ENCODE peak calls at places on chromosome 22, in four cellular contexts. X, E, I and L are unnamed samples. For H3K4me1, the result is how much of the 10 kb centered on the place peaks cover.

GRCh38 chr22:25193548-25193947 is 6.1 kb upstream of the CRYBB3 start:
- DNase-seq in X (no peak), E (no peak), I (no peak), L (no peak)

GRCh38 chr22:28882545-28882877 is 861 bp upstream of the ZNRF3 start:
- DNase-seq in X (peak), E (peak), I (peak), L (no peak)

GRCh38 chr22:44594951-44595350 is 96.9 kb upstream of the RTL6 start:
- DNase-seq in X (no peak), E (no peak), I (no peak), L (no peak)

GRCh38 chr22:30206964-30207363 is 39.6 kb downstream of the LIF start:
- DNase-seq in X (no peak), E (no peak), I (peak), L (peak)

GRCh38 chr22:17781319-17782031 is 7.2 kb upstream of the BID start:
- DNase-seq in X (no peak), E (no peak), I (no peak), L (peak)

GRCh38 chr22:31305194-31305593 is 12.9 kb upstream of the PIK3IP1 start:
- DNase-seq in X (no peak), E (no peak), I (no peak), L (no peak)

GRCh38 chr22:22666307-22667091 is 22.1 kb downstream of the GGTLC2 start:
- DNase-seq in X (no peak), E (no peak), I (no peak), L (no peak)

GRCh38 chr22:43218786-43219185 is 31.9 kb upstream of the TTLL12 start:
- DNase-seq in X (no peak), E (no peak), I (no peak), L (no peak)

GRCh38 chr22:41242396-41243117 is 1.8 kb upstream of the CHADL start:
- DNase-seq in X (no peak), E (no peak), I (no peak), L (no peak)

GRCh38 chr22:29158546-29158945 is 47.1 kb upstream of the EMID1 start:
- DNase-seq in X (no peak), E (no peak), I (no peak), L (no peak)

GRCh38 chr22:27959335-27960090 is 40.5 kb upstream of the PITPNB start:
- DNase-seq in X (no peak), E (no peak), I (no peak), L (no peak)

GRCh38 chr22:44580756-44581435 is 82.9 kb upstream of the RTL6 start:
- DNase-seq in X (peak), E (peak), I (no peak), L (no peak)

GRCh38 chr22:30871391-30872281 is 96.9 kb downstream of the MORC2 start:
- DNase-seq in X (peak), E (peak), I (no peak), L (peak)

GRCh38 chr22:33129621-33130020 is 71.4 kb upstream of the SYN3 start:
- DNase-seq in X (no peak), E (no peak), I (no peak), L (no peak)

GRCh38 chr22:32044477-32044876 is 1.4 kb downstream of the SLC5A1 start:
- DNase-seq in X (no peak), E (no peak), I (no peak), L (no peak)

GRCh38 chr22:28710112-28710888 is 30.7 kb upstream of the TTC28 start:
- DNase-seq in X (no peak), E (no peak), I (no peak), L (no peak)

GRCh38 chr22:41732096-41732772 is 32.9 kb downstream of the MEI1 start:
- DNase-seq in X (no peak), E (no peak), I (no peak), L (no peak)

GRCh38 chr22:17262976-17263375 is 43.7 kb upstream of the ADA2 start:
- DNase-seq in X (no peak), E (no peak), I (no peak), L (no peak)

GRCh38 chr22:24146190-24146616 is 35.1 kb upstream of the SUSD2 start:
- DNase-seq in X (no peak), E (no peak), I (peak), L (peak)

GRCh38 chr22:50620861-50621490 is 7.0 kb downstream of the ARSA start:
- DNase-seq in X (no peak), E (no peak), I (no peak), L (no peak)

GRCh38 chr22:28132466-28132865 is 213.4 kb upstream of the PITPNB start:
- DNase-seq in X (no peak), E (no peak), I (no peak), L (no peak)

GRCh38 chr22:17167486-17167885 is 8.4 kb upstream of the HDHD5 start:
- DNase-seq in X (peak), E (peak), I (peak), L (peak)

GRCh38 chr22:42294034-42294985 is 23.9 kb upstream of the TCF20 start:
- DNase-seq in X (peak), E (no peak), I (no peak), L (peak)

GRCh38 chr22:23370251-23370650 is 189.9 kb downstream of the BCR start:
- DNase-seq in X (no peak), E (no peak), I (no peak), L (no peak)

GRCh38 chr22:22392131-22392530 is 116.4 kb downstream of the ZNF280B start:
- DNase-seq in X (no peak), E (no peak), I (no peak), L (no peak)

GRCh38 chr22:29233503-29233902 is 27.8 kb downstream of the EMID1 start:
- DNase-seq in X (no peak), E (no peak), I (no peak), L (no peak)

GRCh38 chr22:39967103-39967829 is 7.1 kb downstream of the TMA7B start:
- DNase-seq in X (no peak), E (no peak), I (no peak), L (no peak)
- H3K27ac ChIP-seq in X (no peak), E (no peak), I (no peak), L (no peak)

GRCh38 chr22:36360871-36361383 is 26.8 kb downstream of the MYH9 start:
- DNase-seq in X (no peak), E (no peak), I (no peak), L (peak)

GRCh38 chr22:36358533-36359171 is 29.1 kb downstream of the MYH9 start:
- DNase-seq in X (peak), E (peak), I (no peak), L (peak)

GRCh38 chr22:36356708-36357694 is 30.8 kb downstream of the MYH9 start:
- DNase-seq in X (no peak), E (no peak), I (no peak), L (no peak)

GRCh38 chr22:36360011-36360410 is 27.8 kb downstream of the MYH9 start:
- DNase-seq in X (no peak), E (no peak), I (no peak), L (peak)

GRCh38 chr22:36359172-36359973 is 28.4 kb downstream of the MYH9 start:
- DNase-seq in X (no peak), E (no peak), I (no peak), L (peak)
- H3K4me1 ChIP-seq in X (under half), E (half or more), I (half or more), L (half or more)

GRCh38 chr22:37808294-37808657 is 542 bp downstream of the GCAT start:
- DNase-seq in X (no peak), E (no peak), I (no peak), L (no peak)

GRCh38 chr22:37806409-37807338 is 1.1 kb upstream of the GCAT start:
- DNase-seq in X (no peak), E (no peak), I (no peak), L (peak)

GRCh38 chr22:37805878-37806277 is 1.9 kb upstream of the GCAT start:
- DNase-seq in X (no peak), E (no peak), I (no peak), L (no peak)

GRCh38 chr22:37809672-37810333 is 2.1 kb downstream of the GCAT start:
- DNase-seq in X (no peak), E (no peak), I (no peak), L (no peak)

GRCh38 chr22:37807410-37808293 is at the start of gene GCAT:
- DNase-seq in X (peak), E (peak), I (peak), L (peak)
- H3K27ac ChIP-seq in X (peak), E (peak), I (peak), L (peak)

DNA sequence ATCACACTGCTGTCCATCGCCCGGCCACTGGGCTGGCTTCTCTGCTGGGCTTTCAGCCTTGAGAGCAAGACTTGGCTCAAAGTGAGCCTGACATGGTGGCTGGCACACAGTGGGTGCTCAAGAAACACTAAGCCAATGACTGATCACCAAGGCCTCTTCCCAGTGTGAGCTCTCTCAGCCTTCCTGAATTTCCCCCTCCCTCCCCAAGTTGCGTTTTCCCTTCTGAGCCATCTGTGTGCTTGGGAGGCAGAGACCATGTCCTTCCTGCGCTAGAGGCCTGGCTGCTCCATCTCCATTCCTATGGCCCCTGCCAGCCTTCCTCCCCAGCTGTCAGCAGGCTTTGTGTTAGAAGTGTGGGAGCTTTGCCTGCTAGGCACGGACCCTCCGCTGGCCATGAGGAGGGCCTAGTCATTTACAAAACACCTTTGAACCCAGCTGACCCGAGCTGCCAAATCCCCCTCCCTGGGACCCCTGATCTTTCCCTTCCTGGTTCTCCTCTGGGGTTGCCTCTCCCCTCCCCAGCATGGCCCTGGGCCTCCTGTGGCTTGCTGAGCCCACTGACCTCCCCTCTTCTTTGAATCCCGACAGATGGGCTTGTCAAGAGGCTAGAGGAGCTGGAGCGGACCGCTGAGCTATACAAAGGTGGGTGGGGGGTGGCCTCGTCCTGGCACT is 13.2 kb downstream of the PICK1 start:
- DNase-seq in X (no peak), E (no peak), I (peak), L (no peak)
- H3K4me1 ChIP-seq in X (under half), E (under half), I (half or more), L (under half)

GRCh38 chr22:49025791-49026475 is 801.7 kb downstream of the BRD1 start:
- DNase-seq in X (peak), E (no peak), I (no peak), L (peak)
- H3K27ac ChIP-seq in X (no peak), E (no peak), I (no peak), L (no peak)

GRCh38 chr22:37744589-37744988 is 47.7 kb downstream of the TRIOBP start:
- DNase-seq in X (no peak), E (no peak), I (no peak), L (no peak)
- H3K4me1 ChIP-seq in X (under half), E (under half), I (under half), L (under half)

GRCh38 chr22:49101873-49102272 is 725.8 kb downstream of the BRD1 start:
- DNase-seq in X (no peak), E (no peak), I (no peak), L (no peak)

GRCh38 chr22:49100316-49100715 is 727.4 kb downstream of the BRD1 start:
- DNase-seq in X (peak), E (no peak), I (no peak), L (no peak)

GRCh38 chr22:49102367-49102766 is 725.3 kb downstream of the BRD1 start:
- DNase-seq in X (peak), E (no peak), I (no peak), L (no peak)

GRCh38 chr22:49100764-49101163 is 726.9 kb downstream of the BRD1 start:
- DNase-seq in X (peak), E (no peak), I (no peak), L (no peak)

GRCh38 chr22:49101225-49101624 is 726.4 kb downstream of the BRD1 start:
- DNase-seq in X (no peak), E (no peak), I (no peak), L (no peak)
- H3K27ac ChIP-seq in X (no peak), E (no peak), I (no peak), L (no peak)

DNA sequence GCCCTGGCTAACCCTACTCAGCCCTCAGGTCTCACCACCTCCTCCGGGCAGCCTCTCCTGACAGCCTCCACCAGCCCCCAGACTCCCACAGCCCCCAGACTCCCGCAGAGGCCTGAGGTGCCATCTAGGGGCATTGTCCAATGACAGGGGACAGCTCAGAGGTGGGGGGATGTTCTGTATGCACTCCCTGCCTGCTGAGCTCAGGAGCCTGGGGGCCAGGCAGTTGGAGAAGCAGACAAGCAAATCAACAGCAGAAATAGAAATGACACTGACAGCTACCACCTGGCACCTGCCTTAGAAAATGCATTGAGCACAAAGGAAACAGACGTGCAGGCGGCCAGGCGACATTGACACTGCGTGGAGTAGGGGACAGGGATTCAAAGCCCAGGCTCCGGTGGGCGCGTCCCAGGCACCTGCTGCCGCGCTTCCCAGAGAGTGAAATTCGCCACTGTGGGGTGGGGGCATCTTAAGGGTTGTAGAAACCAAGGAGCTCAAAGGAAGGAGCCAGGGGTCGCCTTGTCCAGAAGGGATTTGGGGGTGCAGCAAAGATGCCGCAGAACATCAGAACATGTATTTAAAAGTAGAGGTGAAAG is 22.5 kb upstream of the WNT7B start:
- DNase-seq in X (peak), E (no peak), I (no peak), L (peak)
- H3K4me1 ChIP-seq in X (under half), E (under half), I (under half), L (under half)

GRCh38 chr22:19807161-19807913 is 46.8 kb downstream of the TBX1 start:
- DNase-seq in X (peak), E (no peak), I (no peak), L (no peak)
- H3K27ac ChIP-seq in X (no peak), E (no peak), I (no peak), L (no peak)